ENCODE peak calls at places on chromosomes 5 and 9, in six cellular contexts. F is HCT116, W is K562, Y is H1, J is GM12878, T is HepG2. D is an unnamed sample.

GRCh38 chr9:93087971-93088655 is 7.9 kb upstream of the CARD19 start:
- DNase-seq in F (no peak), W (no peak), Y (no peak), J (no peak), T (no peak), D (no peak)

GRCh38 chr9:79477955-79478751 is 93.6 kb upstream of the TLE4 start:
- DNase-seq in F (no peak), W (no peak), Y (no peak), J (no peak), T (peak), D (peak)

GRCh38 chr5:154191467-154192261 is 1.1 kb downstream of the GALNT10 start:
- DNase-seq in F (no peak), W (no peak), Y (no peak), J (no peak), T (no peak), D (no peak)

GRCh38 chr5:176609724-176610429 is at the start of gene GPRIN1:
- DNase-seq in F (peak), W (peak), Y (no peak), J (no peak), T (peak), D (peak)

GRCh38 chr9:35357116-35357515 is 132.8 kb upstream of the RUSC2 start:
- DNase-seq in F (no peak), W (no peak), Y (no peak), J (no peak), T (no peak), D (no peak)

GRCh38 chr5:33075731-33076130 is 364.6 kb downstream of the NPR3 start:
- DNase-seq in F (no peak), W (no peak), Y (no peak), J (no peak), T (no peak), D (no peak)

GRCh38 chr5:74251106-74252032 is 389.2 kb downstream of the ENC1 start:
- DNase-seq in F (no peak), W (no peak), Y (no peak), J (no peak), T (peak), D (peak)

GRCh38 chr9:87816041-87816440 is 66.6 kb upstream of the SPATA31E1 start:
- DNase-seq in F (no peak), W (no peak), Y (no peak), J (no peak), T (no peak), D (no peak)

GRCh38 chr9:122216798-122217418 is 11.8 kb downstream of the LHX6 start:
- DNase-seq in F (no peak), W (no peak), Y (no peak), J (no peak), T (no peak), D (no peak)

GRCh38 chr5:111697215-111697614 is 59.8 kb downstream of the NREP start:
- DNase-seq in F (no peak), W (no peak), Y (no peak), J (no peak), T (no peak), D (no peak)

GRCh38 chr5:88708021-88708420 is 175.0 kb downstream of the MEF2C start:
- DNase-seq in F (no peak), W (no peak), Y (no peak), J (no peak), T (no peak), D (no peak)

GRCh38 chr5:72509401-72509800 is 2.2 kb upstream of the ZNF366 start:
- DNase-seq in F (no peak), W (no peak), Y (no peak), J (no peak), T (no peak), D (no peak)

GRCh38 chr5:7813007-7813406 is 37.9 kb downstream of the CFAP90 start:
- DNase-seq in F (no peak), W (no peak), Y (no peak), J (no peak), T (no peak), D (no peak)

GRCh38 chr9:136402067-136402466 is 2.1 kb upstream of the SNAPC4 start:
- DNase-seq in F (no peak), W (no peak), Y (no peak), J (no peak), T (no peak), D (no peak)

GRCh38 chr9:97721396-97721795 is 24.3 kb upstream of the XPA start:
- DNase-seq in F (no peak), W (no peak), Y (no peak), J (no peak), T (no peak), D (no peak)

GRCh38 chr5:83665631-83666030 is 55.0 kb downstream of the HAPLN1 start:
- DNase-seq in F (no peak), W (no peak), Y (no peak), J (no peak), T (no peak), D (no peak)

GRCh38 chr9:16318516-16319060 is 551.9 kb downstream of the BNC2 start:
- DNase-seq in F (no peak), W (no peak), Y (no peak), J (no peak), T (no peak), D (no peak)

GRCh38 chr9:126303488-126303887 is 23.1 kb upstream of the MVB12B start:
- DNase-seq in F (no peak), W (no peak), Y (no peak), J (no peak), T (peak), D (no peak)

DNA sequence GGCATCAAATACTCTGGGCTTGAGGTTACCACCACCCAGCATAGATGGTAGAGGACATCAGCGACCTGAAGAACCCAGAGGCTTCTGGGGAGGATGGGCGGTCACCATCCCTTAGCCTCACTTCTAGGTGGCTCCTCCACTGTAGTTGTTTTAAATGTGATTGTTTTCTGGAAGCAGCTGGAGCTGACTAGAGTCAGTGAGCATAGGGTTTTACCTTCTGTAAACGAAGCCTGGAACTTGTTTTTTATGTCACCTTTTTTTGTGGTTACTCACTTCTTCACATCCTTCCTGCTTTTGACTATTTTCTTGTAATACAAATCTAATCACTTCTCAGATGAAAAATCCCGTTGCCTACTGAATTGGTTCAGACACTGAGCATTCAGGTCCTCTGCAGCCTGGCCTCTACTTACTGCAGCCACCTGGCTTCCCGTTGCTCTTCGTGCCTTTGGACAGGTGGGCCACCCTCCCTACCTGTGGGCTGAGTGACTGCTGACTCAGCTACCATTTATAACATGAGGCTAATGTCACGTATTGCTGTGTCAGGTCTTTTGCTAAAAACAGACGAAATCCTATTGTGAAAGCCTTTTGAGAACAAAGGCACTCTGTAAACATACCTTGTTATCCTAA is 167.8 kb downstream of the MAN2A1 start:
- DNase-seq in F (no peak), W (no peak), Y (no peak), J (no peak), T (no peak), D (no peak)
- TF ChIP-seq YY1 in F (no peak), W (no peak), Y (no peak), J (no peak), T (no peak), D (no peak)

DNA sequence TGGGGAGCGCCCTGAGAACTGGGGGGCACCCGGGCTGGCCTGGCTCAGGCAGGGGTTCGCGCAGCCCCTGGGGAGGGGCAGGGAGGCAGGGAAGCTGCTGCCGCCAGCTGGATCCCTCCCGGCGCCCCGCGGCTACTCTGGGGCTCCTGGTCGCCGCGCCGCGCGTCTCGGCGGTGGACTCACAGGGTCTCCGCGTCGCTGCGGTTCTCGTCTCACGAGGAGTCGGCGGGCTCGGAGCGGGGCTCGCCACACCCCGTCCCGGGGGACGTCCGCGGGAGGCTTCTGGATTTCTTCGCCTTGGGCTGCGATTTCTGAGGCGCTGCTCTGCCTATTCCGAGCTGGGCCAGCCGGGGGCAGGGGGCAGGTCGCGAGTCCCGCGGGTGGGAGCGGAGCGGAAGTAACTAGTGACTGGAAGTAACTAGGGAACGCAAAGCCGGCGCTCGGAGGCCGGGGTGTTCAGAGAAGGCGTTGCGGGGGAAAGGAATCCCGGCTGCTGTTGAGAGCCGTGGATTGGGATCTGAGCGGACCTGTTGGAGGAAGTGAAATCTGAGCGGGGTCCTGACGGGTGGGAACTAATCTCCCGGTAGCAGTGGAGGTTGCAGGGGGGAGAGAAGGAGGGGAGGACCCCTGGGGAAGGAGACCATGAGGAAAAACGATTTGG is 509 bp downstream of the CYSTM1 start:
- DNase-seq in F (no peak), W (peak), Y (no peak), J (no peak), T (peak), D (peak)
- TF ChIP-seq ZNF274 in F (no peak), W (no peak), Y (no peak), J (no peak), T (no peak), D (no peak)

DNA sequence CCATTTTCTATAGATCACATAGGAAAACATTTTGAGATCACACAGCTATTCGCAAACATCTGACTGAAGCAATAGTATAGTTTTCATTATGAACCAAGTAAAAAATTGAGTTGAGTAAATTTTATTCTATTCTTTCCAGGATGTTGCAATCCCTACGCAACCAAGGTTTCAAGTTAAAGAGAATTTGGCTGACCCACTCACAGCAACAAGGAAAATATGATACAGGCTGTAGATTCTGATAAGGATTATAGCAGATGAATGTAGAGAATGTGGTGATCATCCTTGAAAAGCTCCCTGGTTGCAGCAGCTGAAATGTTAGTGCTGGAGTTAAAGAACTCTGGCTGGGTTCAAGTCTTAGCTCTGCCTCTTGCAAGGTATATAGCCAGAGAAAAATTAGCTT is 4.7 kb downstream of the ABCA1 start:
- DNase-seq in F (no peak), W (no peak), Y (no peak), J (no peak), T (no peak), D (no peak)
- TF ChIP-seq YY1 in F (no peak), W (no peak), Y (no peak), J (no peak), T (no peak), D (no peak)

GRCh38 chr9:81771606-81772005 is 82.3 kb upstream of the TLE1 start:
- DNase-seq in F (no peak), W (no peak), Y (no peak), J (no peak), T (no peak), D (no peak)
- TF ChIP-seq ZNF274 in F (no peak), W (no peak), Y (no peak), J (no peak), T (no peak), D (no peak)

GRCh38 chr5:14428302-14429081 is 153.1 kb upstream of the OTULINL start:
- DNase-seq in F (no peak), W (no peak), Y (no peak), J (no peak), T (no peak), D (no peak)
- TF ChIP-seq YY1 in F (no peak), W (no peak), Y (no peak), J (no peak), T (no peak), D (no peak)

GRCh38 chr9:19552693-19553092 is 143.9 kb downstream of the ACER2 start:
- DNase-seq in F (no peak), W (no peak), Y (no peak), J (no peak), T (no peak), D (no peak)
- TF ChIP-seq ZNF274 in F (no peak), W (no peak), Y (no peak), J (no peak), T (no peak), D (no peak)

D was measured in NT2/D1.